ENCODE peak calls at places on chromosomes 7 and 10, in six cellular contexts. D, U, F, M, I and E are unnamed samples.

GRCh38 chr7:19377611-19378339 is 232.6 kb upstream of the FERD3L start:
- DNase-seq in D (no peak), U (no peak), F (peak), M (no peak), I (no peak), E (no peak)

GRCh38 chr10:84185526-84186175 is 8.7 kb upstream of the CDHR1 start:
- DNase-seq in D (no peak), U (no peak), F (no peak), M (no peak), I (no peak), E (no peak)

GRCh38 chr10:48463318-48464003 is 141.4 kb downstream of the ARHGAP22 start:
- DNase-seq in D (no peak), U (no peak), F (no peak), M (peak), I (no peak), E (no peak)

GRCh38 chr10:21534611-21535493 is 820 bp downstream of the MLLT10 start:
- DNase-seq in D (no peak), U (peak), F (peak), M (peak), I (peak), E (peak)

GRCh38 chr10:61157182-61157581 is 213.2 kb upstream of the RHOBTB1 start:
- DNase-seq in D (no peak), U (no peak), F (no peak), M (no peak), I (no peak), E (no peak)

GRCh38 chr10:112000466-112000865 is 183.1 kb downstream of the GPAM start:
- DNase-seq in D (no peak), U (no peak), F (no peak), M (no peak), I (no peak), E (no peak)

GRCh38 chr10:63614371-63614891 is 93.2 kb downstream of the REEP3 start:
- DNase-seq in D (no peak), U (no peak), F (peak), M (no peak), I (no peak), E (no peak)

GRCh38 chr10:69446650-69447151 is 4.6 kb upstream of the TSPAN15 start:
- DNase-seq in D (no peak), U (no peak), F (peak), M (no peak), I (no peak), E (no peak)

GRCh38 chr7:14389052-14389988 is 399.9 kb upstream of the ETV1 start:
- DNase-seq in D (no peak), U (no peak), F (no peak), M (no peak), I (no peak), E (no peak)

GRCh38 chr7:34939175-34939574 is 98.1 kb downstream of the DPY19L1 start:
- DNase-seq in D (no peak), U (no peak), F (peak), M (no peak), I (no peak), E (no peak)

GRCh38 chr10:55966131-55966530 is 394.9 kb downstream of the ZWINT start:
- DNase-seq in D (no peak), U (no peak), F (no peak), M (no peak), I (no peak), E (no peak)

GRCh38 chr7:44539669-44540516 is 1.2 kb downstream of the NPC1L1 start:
- DNase-seq in D (no peak), U (no peak), F (no peak), M (no peak), I (no peak), E (no peak)

GRCh38 chr10:114002422-114002821 is 41.2 kb upstream of the ADRB1 start:
- DNase-seq in D (no peak), U (no peak), F (no peak), M (no peak), I (peak), E (no peak)

GRCh38 chr10:17348111-17349008 is 106.0 kb downstream of the ST8SIA6 start:
- DNase-seq in D (no peak), U (no peak), F (peak), M (no peak), I (no peak), E (no peak)

GRCh38 chr10:14205246-14205645 is 125.5 kb downstream of the FRMD4A start:
- DNase-seq in D (no peak), U (no peak), F (no peak), M (no peak), I (no peak), E (no peak)

GRCh38 chr10:51389415-51390342 is 309.7 kb downstream of the CSTF2T start:
- DNase-seq in D (no peak), U (peak), F (peak), M (peak), I (peak), E (peak)

GRCh38 chr7:4247106-4247876 is 434.8 kb upstream of the FOXK1 start:
- DNase-seq in D (no peak), U (no peak), F (no peak), M (no peak), I (no peak), E (no peak)